ENCODE peak calls at places on chromosomes 1 and 21, in nine cellular contexts. I is stimulated activated CD8-positive, alpha-beta memory T cell treated with anti-CD3 and anti-CD28 coated beads, Interleukin-15, amount 100 ng/mL, for 4 hours; E is substantia nigra; F is kidney tubule cell; Q is iris pigment epithelial cell; U is stimulated activated naive B cell treated with anti-CD40 and anti-IgM and Interleukin-4, amounts not matched to agents 10 μg/mL and 1 μg/mL and 100 μg/mL, for 72 hours; J is AG08395; H is HEK293T; C is ELR. W is an unnamed sample.

GRCh38 chr21:36254106-36254941 is 65.7 kb upstream of the MORC3 start:
- DNase-seq in U (peak), F (no peak), I (no peak), J (no peak), E (no peak), Q (no peak), H (no peak), C (no peak), W (no peak)

GRCh38 chr1:94562502-94563260 is 21.1 kb upstream of the F3 start:
- DNase-seq in Q (no peak), C (no peak), H (no peak), I (no peak), F (peak), J (no peak), E (no peak), U (no peak), W (no peak)

GRCh38 chr1:110084226-110085078 is 14.0 kb upstream of the ALX3 start:
- DNase-seq in Q (peak), I (no peak), J (peak), H (no peak), F (peak), E (no peak), U (peak), C (peak), W (peak)

GRCh38 chr1:52955129-52955970 is 28.3 kb downstream of the SCP2 start:
- DNase-seq in Q (peak), U (no peak), H (peak), E (peak), C (peak), F (peak), J (peak), I (no peak), W (peak)

GRCh38 chr1:68571499-68571898 is 74.6 kb upstream of the DEPDC1 start:
- DNase-seq in U (no peak), Q (peak), F (no peak), J (no peak), I (no peak), C (peak), H (no peak), E (no peak), W (no peak)

GRCh38 chr21:17903029-17903806 is 84.1 kb upstream of the C21orf91 start:
- DNase-seq in I (no peak), C (peak), J (peak), U (no peak), Q (peak), E (no peak), H (no peak), F (peak), W (no peak)

GRCh38 chr1:151759241-151759640 is 4.1 kb downstream of the MRPL9 start:
- DNase-seq in U (no peak), C (peak), J (no peak), E (no peak), Q (no peak), I (no peak), F (no peak), H (no peak), W (no peak)

GRCh38 chr1:7581754-7582264 is 189.3 kb upstream of the VAMP3 start:
- DNase-seq in F (no peak), I (no peak), E (peak), C (no peak), U (no peak), J (no peak), Q (no peak), H (no peak), W (no peak)

GRCh38 chr1:2904191-2904590 is 102.7 kb upstream of the TTC34 start:
- DNase-seq in Q (no peak), F (no peak), I (no peak), J (no peak), C (no peak), E (no peak), U (no peak), H (no peak), W (no peak)

GRCh38 chr1:215543191-215543606 is 23.9 kb upstream of the KCTD3 start:
- DNase-seq in E (no peak), J (peak), I (no peak), H (no peak), F (peak), C (peak), U (no peak), Q (peak), W (peak)

GRCh38 chr1:150008699-150009098 is 1.8 kb downstream of the OTUD7B start:
- DNase-seq in J (no peak), U (no peak), F (no peak), I (no peak), C (no peak), Q (no peak), E (no peak), H (no peak), W (no peak)

GRCh38 chr1:22729400-22729773 is 18.7 kb downstream of the EPHB2 start:
- DNase-seq in E (no peak), F (no peak), U (no peak), C (no peak), J (no peak), I (no peak), H (no peak), Q (no peak), W (no peak)

GRCh38 chr1:39214714-39214997 is 10.2 kb downstream of the MACF1 start:
- DNase-seq in J (no peak), H (no peak), E (no peak), Q (no peak), U (no peak), I (no peak), F (no peak), C (no peak), W (no peak)

GRCh38 chr1:192860478-192861185 is 51.8 kb downstream of the RGS2 start:
- DNase-seq in J (no peak), Q (no peak), H (no peak), I (no peak), U (no peak), E (no peak), C (no peak), F (no peak), W (no peak)